ENCODE peak calls at places on chromosomes 3 and 15, in four cellular contexts. E is suprapubic skin, D is transverse colon, O is SK-N-MC. H is an unnamed sample.

GRCh38 chr15:57160823-57161560 is 215.3 kb upstream of the CGNL1 start:
- DNase-seq in O (no peak), D (no peak), E (no peak), H (no peak)

GRCh38 chr15:81294501-81294850 is 29.5 kb downstream of the STARD5 start:
- DNase-seq in O (no peak), D (peak; percentile 48), E (no peak), H (peak; percentile 82)

GRCh38 chr3:64908292-64908691 is 220.5 kb upstream of the ADAMTS9 start:
- DNase-seq in O (no peak), D (no peak), E (no peak), H (no peak)

GRCh38 chr3:89079944-89080343 is 27.5 kb upstream of the EPHA3 start:
- DNase-seq in E (no peak), D (no peak), O (no peak), H (no peak)

GRCh38 chr15:77419050-77419835 is 661 bp downstream of the PEAK1 start:
- DNase-seq in O (no peak), E (no peak), D (peak; percentile 39), H (peak; percentile 90)

GRCh38 chr3:31984321-31984720 is 2.8 kb downstream of the ZNF860 start:
- DNase-seq in O (no peak), D (no peak), E (no peak), H (no peak)

GRCh38 chr3:1616715-1617114 is 482.0 kb upstream of the CNTN4 start:
- DNase-seq in D (no peak), E (no peak), O (no peak), H (no peak)

GRCh38 chr3:116445291-116445841 is at the start of gene LSAMP:
- DNase-seq in D (peak; percentile 13), E (no peak), O (no peak), H (no peak)

GRCh38 chr15:84649706-84650105 is 4.4 kb downstream of the WDR73 start:
- DNase-seq in D (no peak), E (no peak), O (no peak), H (no peak)

GRCh38 chr15:70653426-70653825 is 109.9 kb downstream of the UACA start:
- DNase-seq in O (no peak), D (no peak), E (no peak), H (no peak)

GRCh38 chr15:55237219-55238130 is 40.7 kb upstream of the RSL24D1 start:
- DNase-seq in O (no peak), E (no peak), D (no peak), H (no peak)

GRCh38 chr15:99454107-99454809 is 111.5 kb upstream of the MEF2A start:
- DNase-seq in E (no peak), D (no peak), O (no peak), H (no peak)

GRCh38 chr3:186589856-186590579 is 19.5 kb downstream of the DNAJB11 start:
- DNase-seq in O (no peak), E (no peak), D (no peak), H (no peak)

GRCh38 chr3:61847784-61848462 is 286.6 kb downstream of the PTPRG start:
- DNase-seq in E (no peak), O (no peak), D (peak; percentile 71), H (no peak)

GRCh38 chr3:100634493-100635272 is 25.3 kb downstream of the ADGRG7 start:
- DNase-seq in O (no peak), D (peak; percentile 74), E (no peak), H (no peak)

GRCh38 chr3:171718493-171719205 is 91.6 kb downstream of the PLD1 start:
- DNase-seq in E (no peak), D (no peak), O (peak; percentile 6), H (no peak)

GRCh38 chr3:52272831-52273230 is 5.6 kb downstream of the WDR82 start:
- DNase-seq in E (no peak), O (no peak), D (no peak), H (no peak)

GRCh38 chr15:46652256-46652655 is 1017.4 kb downstream of the SQOR start:
- DNase-seq in O (no peak), D (no peak), E (no peak), H (no peak)

GRCh38 chr15:63252292-63252691 is 25.1 kb upstream of the APH1B start:
- DNase-seq in D (no peak), O (no peak), E (no peak), H (no peak)

GRCh38 chr3:120568624-120569023 is 27.5 kb upstream of the NDUFB4 start:
- DNase-seq in E (no peak), D (no peak), O (no peak), H (no peak)

GRCh38 chr15:90421527-90421926 is 33.5 kb downstream of the IQGAP1 start:
- DNase-seq in D (no peak), O (no peak), E (no peak), H (no peak)

GRCh38 chr3:170171563-170171962 is 10.0 kb downstream of the PHC3 start:
- DNase-seq in E (no peak), D (no peak), O (no peak), H (no peak)

GRCh38 chr3:15324335-15324734 is 8.1 kb downstream of the SH3BP5 start:
- DNase-seq in E (peak; percentile 75), O (no peak), D (no peak), H (no peak)

GRCh38 chr3:126014252-126014651 is 45.3 kb downstream of the ROPN1B start:
- DNase-seq in D (no peak), E (peak; percentile 35), O (no peak), H (no peak)

GRCh38 chr3:152853196-152853595 is 18.3 kb downstream of the P2RY1 start:
- DNase-seq in O (no peak), E (no peak), D (no peak), H (no peak)

GRCh38 chr3:123411340-123412040 is 37.4 kb downstream of the ADCY5 start:
- DNase-seq in E (no peak), D (no peak), O (no peak), H (no peak)

DNA sequence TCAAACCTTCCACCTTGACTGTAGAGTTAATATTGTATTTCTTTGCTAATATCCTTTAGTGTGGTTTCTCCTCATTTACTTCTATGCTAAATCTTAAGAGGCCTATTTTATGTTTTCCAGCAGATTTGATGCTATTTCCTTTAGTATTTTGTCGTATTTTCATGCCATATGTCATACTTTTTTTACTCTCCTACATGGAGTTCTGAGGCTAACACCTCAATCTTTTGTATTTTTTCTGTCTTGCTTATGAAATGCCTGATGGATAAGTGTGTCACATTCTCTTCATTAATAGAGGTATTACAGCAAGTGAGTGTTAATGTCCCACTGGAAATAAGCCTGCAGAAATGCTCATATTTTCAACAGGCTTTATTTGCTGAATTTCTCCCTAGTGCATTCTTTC is 63.1 kb downstream of the DIPK2A start:
- DNase-seq in E (no peak), D (no peak), O (no peak), H (no peak)
- TF ChIP-seq POLR2AphosphoS5 in E (no peak), D (no peak), O (no peak), H (no peak)

DNA sequence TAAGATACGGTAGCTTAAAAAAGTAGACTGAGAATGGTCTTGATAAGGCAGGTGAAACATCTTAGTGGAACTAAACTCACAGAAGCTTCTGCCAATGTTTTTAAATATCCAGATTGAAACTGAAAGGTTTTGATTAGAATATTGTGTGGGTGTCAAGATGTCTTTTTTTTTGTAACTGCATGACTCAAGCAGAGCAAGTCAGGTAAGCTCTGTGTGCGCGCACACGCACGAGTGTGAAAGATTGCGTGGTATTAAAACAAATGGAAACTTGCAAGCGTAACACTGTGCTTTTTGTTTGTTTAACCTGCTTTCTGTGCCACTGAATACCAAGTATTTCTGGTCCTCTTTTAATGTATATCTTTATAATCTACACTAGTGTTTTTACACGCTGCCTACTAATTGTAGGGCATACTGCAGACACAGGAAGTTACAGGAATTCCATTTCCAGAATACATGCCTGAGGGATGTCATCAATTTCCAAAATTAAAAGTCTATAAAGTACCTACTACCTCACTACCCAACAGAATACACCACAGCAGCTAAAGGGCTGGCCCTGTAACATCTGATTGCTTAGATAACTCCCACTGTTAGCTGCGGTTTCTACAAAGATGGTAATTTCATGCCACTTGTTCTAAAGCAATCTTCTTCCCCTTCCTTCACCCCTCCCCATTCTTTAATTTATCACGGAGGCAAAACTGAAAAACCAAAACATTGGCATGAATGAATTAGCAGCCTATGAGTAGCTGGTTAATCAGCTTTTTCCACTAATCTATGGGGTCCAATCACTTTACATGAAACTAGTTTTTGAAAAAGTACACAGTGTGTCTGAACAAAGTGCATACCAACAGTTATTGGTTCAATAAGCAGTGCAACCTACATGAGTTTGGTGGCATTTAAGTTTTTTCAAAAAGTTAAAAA is 472.7 kb downstream of the SHQ1 start:
- DNase-seq in E (no peak), O (no peak), D (no peak), H (no peak)
- TF ChIP-seq POLR2AphosphoS5 in E (no peak), O (no peak), D (no peak), H (no peak)

GRCh38 chr15:59311245-59311644 is 61.4 kb downstream of the MYO1E start:
- DNase-seq in O (no peak), D (no peak), E (no peak), H (no peak)

GRCh38 chr15:59315914-59316428 is 56.7 kb downstream of the MYO1E start:
- DNase-seq in O (no peak), E (no peak), D (no peak), H (no peak)

GRCh38 chr15:59312199-59312598 is 60.5 kb downstream of the MYO1E start:
- DNase-seq in O (no peak), D (no peak), E (no peak), H (no peak)

GRCh38 chr15:59317211-59317610 is 55.5 kb downstream of the MYO1E start:
- DNase-seq in E (no peak), D (no peak), O (no peak), H (no peak)

DNA sequence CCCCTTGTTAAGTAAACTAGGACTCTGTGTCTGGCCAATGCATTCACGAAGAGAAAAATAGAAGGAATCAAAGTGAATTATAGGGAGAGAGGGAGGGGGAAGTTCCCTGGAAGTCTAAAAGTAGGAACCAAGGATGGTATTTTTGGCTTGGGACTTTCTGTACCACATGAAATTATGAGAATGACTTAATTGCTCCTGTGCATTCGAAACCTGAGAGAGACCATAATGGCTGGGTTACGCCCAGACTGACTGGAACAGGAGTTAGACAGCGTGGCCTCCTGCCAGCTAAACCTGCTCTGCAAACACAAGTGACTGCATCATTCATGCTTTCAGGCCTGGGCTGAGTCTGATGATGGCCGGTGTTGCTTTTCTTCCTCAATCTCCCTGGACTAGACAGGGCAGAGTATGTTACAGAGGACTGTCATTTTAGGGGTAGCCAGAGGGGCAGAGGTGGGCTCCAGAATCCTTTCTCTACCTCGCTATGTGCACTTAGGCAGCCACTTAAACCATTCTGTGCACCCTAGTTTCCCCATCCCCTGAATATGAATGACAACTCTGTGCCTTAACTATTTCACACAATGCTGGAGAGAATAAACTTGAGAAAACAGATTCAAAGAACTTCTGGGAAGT is 58.9 kb downstream of the MYO1E start:
- DNase-seq in O (no peak), E (no peak), D (peak; percentile 93), H (no peak)
- TF ChIP-seq POLR2AphosphoS5 in O (no peak), E (peak; percentile 48), D (peak; percentile 65), H (no peak)

DNA sequence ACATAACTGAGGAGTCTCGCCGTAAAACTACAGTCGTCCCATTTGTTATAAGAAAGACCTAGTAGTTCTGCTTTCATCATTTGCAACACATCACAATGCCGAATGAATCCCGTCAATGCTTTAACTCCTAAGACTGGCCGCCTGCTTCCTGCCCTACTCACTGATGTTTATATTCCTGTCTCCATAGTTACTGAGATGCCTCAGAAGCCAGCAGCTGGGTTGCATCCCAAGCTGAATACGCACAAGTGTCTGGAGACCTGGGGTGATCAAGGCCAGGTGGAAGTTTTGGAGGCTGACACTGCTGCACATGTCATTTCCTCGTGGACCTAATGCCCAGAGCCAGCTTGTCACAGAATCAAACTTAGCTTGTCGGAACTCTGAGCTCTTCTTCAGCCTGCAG is 95.2 kb upstream of the UBE2E1 start:
- DNase-seq in O (no peak), D (peak; percentile 24), E (no peak), H (no peak)
- TF ChIP-seq POLR2AphosphoS5 in O (no peak), D (peak; percentile 47), E (no peak), H (no peak)

GRCh38 chr15:37096878-37097568 is 3.3 kb downstream of the MEIS2 start:
- DNase-seq in E (no peak), D (no peak), O (no peak), H (peak; percentile 51)
- TF ChIP-seq POLR2AphosphoS5 in E (no peak), D (no peak), O (no peak), H (no peak)

GRCh38 chr3:25820372-25820771 is 30.5 kb downstream of the OXSM start:
- DNase-seq in D (no peak), E (no peak), O (peak; percentile 12), H (no peak)
- TF ChIP-seq POLR2AphosphoS5 in D (no peak), E (no peak), O (no peak), H (no peak)